ENCODE peak calls at places on chromosomes 5 and 9, in five cellular contexts. N, I, D, X and J are unnamed samples.

GRCh38 chr9:34328500-34328982 is 527 bp downstream of the KIF24 start:
- DNase-seq in N (no peak), I (no peak), D (no peak), X (no peak), J (no peak)

GRCh38 chr5:168946363-168946762 is 354.6 kb downstream of the SLIT3 start:
- DNase-seq in N (no peak), I (no peak), D (no peak), X (no peak), J (no peak)

GRCh38 chr9:116190997-116191396 is 37.4 kb downstream of the PAPPA start:
- DNase-seq in N (no peak), I (no peak), D (peak), X (no peak), J (no peak)

GRCh38 chr5:14122089-14122488 is 21.1 kb upstream of the TRIO start:
- DNase-seq in N (no peak), I (no peak), D (no peak), X (no peak), J (no peak)

GRCh38 chr5:96752341-96753016 is 55.3 kb downstream of the ERAP1 start:
- DNase-seq in N (peak), I (no peak), D (peak), X (no peak), J (no peak)

GRCh38 chr9:122379340-122379739 is 8.5 kb downstream of the PTGS1 start:
- DNase-seq in N (no peak), I (no peak), D (no peak), X (no peak), J (no peak)

GRCh38 chr5:132759114-132760042 is 12.2 kb downstream of the CCNI2 start:
- DNase-seq in N (no peak), I (no peak), D (no peak), X (no peak), J (no peak)

GRCh38 chr5:175922192-175922885 is 45.8 kb downstream of the THOC3 start:
- DNase-seq in N (no peak), I (no peak), D (peak), X (no peak), J (no peak)

GRCh38 chr9:114238919-114239879 is 83.7 kb upstream of the ORM1 start:
- DNase-seq in N (peak), I (peak), D (peak), X (no peak), J (no peak)

GRCh38 chr5:93831449-93831848 is 90.0 kb upstream of the POU5F2 start:
- DNase-seq in N (peak), I (no peak), D (peak), X (no peak), J (no peak)

GRCh38 chr5:145540375-145540774 is 294.8 kb downstream of the PRELID2 start:
- DNase-seq in N (no peak), I (no peak), D (no peak), X (no peak), J (no peak)

GRCh38 chr5:14464101-14464500 is 117.5 kb upstream of the OTULINL start:
- DNase-seq in N (no peak), I (no peak), D (no peak), X (no peak), J (no peak)

GRCh38 chr9:112831281-112831851 is 59.3 kb downstream of the SLC46A2 start:
- DNase-seq in N (no peak), I (no peak), D (no peak), X (no peak), J (no peak)

GRCh38 chr9:95815153-95815552 is 60.3 kb upstream of the ERCC6L2 start:
- DNase-seq in N (peak), I (no peak), D (peak), X (no peak), J (no peak)

GRCh38 chr5:1666812-1667588 is 132.6 kb downstream of the MRPL36 start:
- DNase-seq in N (peak), I (peak), D (no peak), X (no peak), J (peak)

GRCh38 chr5:149261246-149261645 is 10.4 kb upstream of the AFAP1L1 start:
- DNase-seq in N (no peak), I (no peak), D (no peak), X (no peak), J (no peak)

GRCh38 chr9:92711146-92711545 is 41.2 kb upstream of the IPPK start:
- DNase-seq in N (peak), I (no peak), D (no peak), X (no peak), J (no peak)